ENCODE peak calls at places on chromosomes 13 and 19, in nine cellular contexts. N is upper lobe of right lung; R is IMR-90; O is heart left ventricle; I is cardiac muscle cell; Y is tibial nerve; C is left ventricle myocardium inferior; Z is naive thymus-derived CD4-positive, alpha-beta T cell; A is astrocyte. M is an unnamed sample.

GRCh38 chr13:98524793-98525192 is 52.1 kb downstream of the STK24 start:
- DNase-seq in N (peak; percentile 38), R (no peak), O (no peak), I (no peak), Y (no peak), C (no peak), Z (no peak), A (no peak), M (no peak)

GRCh38 chr19:31451686-31452325 is 102.6 kb upstream of the TSHZ3 start:
- DNase-seq in N (no peak), R (peak; percentile 44), O (no peak), I (peak; percentile 50), Y (no peak), C (no peak), Z (no peak), A (peak; percentile 27), M (no peak)

GRCh38 chr13:74575729-74576125 is 441.5 kb upstream of the KLF12 start:
- DNase-seq in N (peak; percentile 71), R (peak; percentile 33), O (peak; percentile 92), I (peak; percentile 70), Y (peak; percentile 36), C (peak; percentile 88), Z (peak; percentile 15), A (peak; percentile 49), M (peak; percentile 63)

GRCh38 chr19:15684828-15685227 is 11.9 kb downstream of the CYP4F12 start:
- DNase-seq in N (no peak), R (no peak), O (no peak), I (no peak), Y (no peak), C (no peak), Z (no peak), A (no peak), M (no peak)

GRCh38 chr19:1244693-1245451 is 3.3 kb downstream of the ATP5F1D start:
- DNase-seq in N (peak; percentile 92), R (no peak), O (peak; percentile 92), I (no peak), Y (no peak), C (peak; percentile 87), Z (no peak), A (no peak), M (peak; percentile 89)

GRCh38 chr13:101757446-101758039 is 305.1 kb downstream of the ITGBL1 start:
- DNase-seq in N (no peak), R (peak; percentile 50), O (no peak), I (peak; percentile 23), Y (no peak), C (no peak), Z (no peak), A (peak; percentile 14), M (no peak)

GRCh38 chr19:4910594-4911273 is 1.4 kb downstream of the UHRF1 start:
- DNase-seq in N (no peak), R (peak; percentile 64), O (no peak), I (peak; percentile 75), Y (peak; percentile 21), C (no peak), Z (no peak), A (peak; percentile 76), M (no peak)

GRCh38 chr19:55283548-55284393 is at the start of gene BRSK1:
- DNase-seq in N (no peak), R (peak; percentile 61), O (peak; percentile 59), I (peak; percentile 70), Y (no peak), C (peak; percentile 60), Z (no peak), A (peak; percentile 30), M (no peak)

GRCh38 chr19:2866495-2867024 is 575 bp upstream of the ZNF556 start:
- DNase-seq in N (no peak), R (no peak), O (no peak), I (no peak), Y (no peak), C (no peak), Z (no peak), A (no peak), M (no peak)

GRCh38 chr19:2863818-2864217 is 3.3 kb upstream of the ZNF556 start:
- DNase-seq in N (no peak), R (no peak), O (no peak), I (no peak), Y (no peak), C (no peak), Z (no peak), A (no peak), M (no peak)

GRCh38 chr19:2865334-2866221 is 1.6 kb upstream of the ZNF556 start:
- DNase-seq in N (no peak), R (no peak), O (no peak), I (peak; percentile 40), Y (no peak), C (no peak), Z (no peak), A (no peak), M (no peak)

GRCh38 chr19:2869618-2870017 is 2.5 kb downstream of the ZNF556 start:
- DNase-seq in N (no peak), R (no peak), O (no peak), I (no peak), Y (no peak), C (no peak), Z (no peak), A (no peak), M (no peak)

DNA sequence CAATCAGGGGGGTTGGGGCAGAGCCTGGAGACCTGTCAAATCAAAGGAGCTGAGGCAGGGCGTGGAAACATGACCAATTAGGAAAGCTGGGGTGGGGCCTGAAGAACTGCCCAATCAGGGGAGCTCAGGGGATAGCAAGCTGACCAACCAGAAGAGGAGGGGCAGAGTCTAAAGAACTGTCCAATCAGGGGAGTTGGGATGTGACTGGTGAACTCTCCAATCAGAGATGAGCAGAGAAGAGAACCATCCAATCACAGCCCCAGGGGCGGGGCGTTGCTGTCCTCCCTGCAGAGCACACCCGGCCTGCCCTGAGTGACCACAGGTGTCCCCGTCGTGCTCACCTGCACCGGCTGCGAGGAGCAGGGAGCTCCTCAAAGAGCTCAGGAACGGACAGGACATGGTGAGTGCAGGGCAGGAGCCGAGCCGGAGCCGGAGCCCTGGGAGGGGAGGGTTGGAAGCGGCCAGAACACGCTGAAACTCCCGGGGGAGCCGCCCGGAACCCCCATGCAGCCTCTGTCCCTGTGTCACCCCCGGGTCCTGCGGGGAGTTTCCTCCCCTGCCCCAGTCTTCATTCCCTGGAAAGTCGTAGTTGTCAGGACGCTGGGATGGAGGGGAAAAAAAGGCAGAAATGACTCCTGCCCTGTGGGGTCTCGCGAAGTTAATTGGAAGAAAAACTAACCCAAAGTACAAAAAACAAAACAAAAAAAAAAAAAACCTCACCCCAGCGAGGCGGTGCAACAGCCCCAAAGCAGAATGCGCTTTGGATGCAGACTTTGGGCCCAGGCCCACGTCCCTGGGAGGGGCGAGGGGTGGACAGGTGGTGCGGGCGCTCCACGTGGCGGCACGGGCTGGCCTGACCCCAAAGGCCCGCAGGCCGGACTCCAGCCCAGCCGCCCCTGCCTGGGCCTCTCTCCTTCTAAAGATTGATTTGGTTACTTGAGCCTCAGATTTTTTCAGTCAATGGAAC is at the start of gene ZNF556:
- DNase-seq in N (no peak), R (no peak), O (no peak), I (no peak), Y (peak; percentile 9), C (no peak), Z (no peak), A (no peak), M (no peak)
- H3K27ac ChIP-seq in N (no peak within 1 kb of the TSS), R (no peak within 1 kb of the TSS), O (no peak within 1 kb of the TSS), I (no peak within 1 kb of the TSS), Y (no peak within 1 kb of the TSS), C (no peak within 1 kb of the TSS), Z (no peak within 1 kb of the TSS), A (no peak within 1 kb of the TSS), M (no peak within 1 kb of the TSS)

DNA sequence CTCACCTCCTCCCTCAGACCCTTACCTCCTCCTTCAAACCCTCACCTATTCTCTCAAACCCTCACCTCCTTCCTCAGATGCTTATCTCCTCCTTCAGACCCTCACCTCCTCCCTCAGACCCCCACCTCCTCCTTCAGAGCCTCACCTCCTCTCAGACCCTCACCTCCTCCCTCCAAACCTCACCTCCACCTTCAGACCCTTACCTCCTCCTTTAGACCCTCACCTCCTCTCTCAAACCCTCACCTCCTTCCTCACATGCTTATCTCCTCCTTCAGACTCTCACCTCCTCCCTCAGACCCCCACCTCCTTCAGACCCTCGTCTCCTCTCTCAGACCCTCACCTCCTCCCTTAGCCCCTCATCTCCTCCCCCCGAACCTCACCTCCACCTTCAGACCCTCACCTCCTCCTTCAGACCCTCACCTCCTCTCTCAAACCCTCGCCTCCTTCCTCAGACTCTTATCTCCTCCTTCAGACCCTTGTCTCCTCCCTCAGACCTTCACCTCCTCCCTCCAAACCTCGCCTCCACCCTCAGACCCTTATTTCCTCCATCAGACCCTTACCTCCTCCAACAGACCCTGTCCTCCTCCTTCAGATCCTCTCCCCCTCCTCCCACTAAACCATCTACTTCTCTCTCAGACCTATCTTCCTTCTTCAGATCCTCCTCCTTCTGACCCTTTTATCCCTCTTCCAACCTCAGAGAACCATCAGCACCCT is 2.5 kb upstream of the BCL3 start:
- DNase-seq in N (no peak), R (no peak), O (no peak), I (no peak), Y (no peak), C (no peak), Z (no peak), A (no peak), M (no peak)
- H3K4me3 ChIP-seq in N (no peak overlapping the region), R (no peak overlapping the region), O (no peak overlapping the region), I (no peak overlapping the region), Y (no peak overlapping the region), C (no peak overlapping the region), Z (no peak overlapping the region), A (no peak overlapping the region), M (no peak overlapping the region)

GRCh38 chr13:99985243-99985874 is 3.8 kb downstream of the ZIC2 start:
- DNase-seq in N (no peak), R (no peak), O (no peak), I (no peak), Y (no peak), C (no peak), Z (no peak), A (no peak), M (no peak)

GRCh38 chr13:99983401-99984133 is 2.0 kb downstream of the ZIC2 start:
- DNase-seq in N (no peak), R (no peak), O (no peak), I (no peak), Y (no peak), C (no peak), Z (no peak), A (no peak), M (no peak)

GRCh38 chr13:99985886-99986527 is 4.4 kb downstream of the ZIC2 start:
- DNase-seq in N (no peak), R (no peak), O (no peak), I (no peak), Y (no peak), C (no peak), Z (no peak), A (no peak), M (no peak)

GRCh38 chr13:99984134-99984462 is 2.5 kb downstream of the ZIC2 start:
- DNase-seq in N (no peak), R (no peak), O (no peak), I (no peak), Y (no peak), C (no peak), Z (no peak), A (no peak), M (no peak)

DNA sequence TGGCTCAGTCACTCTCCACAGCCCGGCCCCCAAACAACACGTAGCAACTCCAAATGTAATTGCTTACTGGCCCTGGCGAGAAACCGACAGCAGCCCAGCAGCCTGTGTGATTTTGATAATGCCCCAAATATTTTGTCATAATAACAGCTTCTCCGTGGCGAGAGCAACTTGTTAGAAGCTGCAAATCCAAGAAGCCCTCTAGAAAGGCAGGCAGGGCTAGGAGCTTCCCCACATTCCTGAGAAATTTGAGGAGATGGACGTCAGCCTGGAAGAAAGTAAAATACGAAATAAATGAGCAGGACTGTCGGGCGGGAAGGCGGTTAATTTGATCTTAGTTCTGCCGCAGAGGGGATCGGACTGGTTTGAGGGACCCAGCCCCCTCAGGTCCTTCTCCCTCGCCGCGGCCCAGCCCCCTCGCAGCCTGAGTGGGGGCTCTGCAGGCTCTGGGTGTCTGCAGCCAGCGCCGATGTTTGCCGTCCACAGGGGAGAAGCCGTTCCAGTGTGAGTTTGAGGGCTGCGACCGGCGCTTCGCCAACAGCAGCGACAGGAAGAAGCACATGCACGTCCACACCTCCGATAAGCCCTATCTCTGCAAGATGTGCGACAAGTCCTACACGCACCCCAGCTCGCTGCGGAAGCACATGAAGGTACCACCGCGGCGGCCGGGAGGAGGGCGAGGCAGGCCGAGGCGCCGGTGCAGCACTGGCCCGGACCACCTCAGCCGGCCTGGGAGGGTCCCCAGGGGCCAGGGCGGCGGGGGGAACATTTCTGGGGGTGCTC is 3.1 kb downstream of the ZIC2 start:
- DNase-seq in N (no peak), R (no peak), O (no peak), I (no peak), Y (no peak), C (no peak), Z (no peak), A (no peak), M (no peak)
- H3K27me3 ChIP-seq in N (peaks cover 97% of the 10 kb centered on the region), R (peaks cover 89% of the 10 kb centered on the region), O (peaks cover 95% of the 10 kb centered on the region), I (peaks cover 96% of the 10 kb centered on the region), Y (peaks cover 85% of the 10 kb centered on the region), C (peaks cover 100% of the 10 kb centered on the region), Z (peaks cover 66% of the 10 kb centered on the region), A (peaks cover 41% of the 10 kb centered on the region), M (peaks cover 98% of the 10 kb centered on the region)

DNA sequence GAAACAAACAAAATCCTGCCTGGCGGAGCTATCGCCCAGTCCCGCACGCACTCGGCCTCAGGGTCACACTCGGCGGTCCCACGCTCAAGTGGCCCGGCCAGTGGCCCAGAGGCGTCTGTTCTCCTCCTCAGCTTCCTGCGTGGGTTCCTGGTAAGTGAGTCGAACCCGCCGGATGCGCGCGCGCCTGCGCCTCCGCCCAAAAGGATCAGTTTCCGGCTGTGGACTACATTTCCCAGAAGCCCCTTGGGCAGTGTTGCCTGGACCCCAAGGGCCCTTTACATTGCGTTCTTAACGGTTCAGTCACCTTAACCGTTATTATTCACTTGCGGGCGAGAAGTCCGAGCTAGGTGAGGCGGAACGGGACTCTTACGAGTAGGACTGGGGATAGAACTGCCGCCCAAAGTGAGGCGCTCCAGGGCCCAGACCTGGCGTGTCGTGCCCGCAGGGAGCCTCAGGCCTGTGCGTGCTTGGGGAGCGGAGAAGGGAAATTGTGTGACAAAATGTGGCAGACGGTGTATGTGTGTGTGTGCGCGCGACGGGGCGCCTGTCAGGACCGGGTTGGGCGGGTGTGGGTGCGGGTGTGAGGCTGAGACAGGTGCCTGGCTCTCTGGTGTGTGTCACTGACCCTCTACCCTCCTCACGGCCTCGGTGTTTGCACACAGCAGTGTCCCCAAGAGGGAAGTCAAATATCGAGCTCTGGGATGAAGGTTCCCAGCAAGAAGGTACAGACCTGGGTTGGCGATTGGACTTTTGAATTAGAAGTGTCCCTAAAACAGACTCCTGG is at the start of gene ZNF546:
- DNase-seq in N (peak; percentile 95), R (peak; percentile 91), O (peak; percentile 94), I (peak; percentile 92), Y (peak; percentile 91), C (peak; percentile 92), Z (peak; percentile 87), A (peak; percentile 82), M (peak; percentile 94)
- H3K27ac ChIP-seq in N (peak within 1 kb of the TSS; percentile 90), R (peak within 1 kb of the TSS; percentile 88), O (peak within 1 kb of the TSS; percentile 96), I (peak within 1 kb of the TSS; percentile 72), Y (peak within 1 kb of the TSS; percentile 75), C (peak within 1 kb of the TSS; percentile 85), Z (peak within 1 kb of the TSS; percentile 85), A (peak within 1 kb of the TSS; percentile 89), M (peak within 1 kb of the TSS; percentile 88)